ENCODE peak calls at places on chromosomes 12 and 14, in six cellular contexts. Q is epithelial cell of esophagus, S is bronchial epithelial cell, M is left ventricle myocardium inferior, V is neural crest cell, Y is uterus. W is an unnamed sample.
A peak's percentile ranks its signal among the peaks of the same experiment; 100 is the strongest.

GRCh38 chr12:105921872-105922669 is 216.7 kb downstream of the NUAK1 start:
- DNase-seq in Q (peak; percentile 31), S (no peak), M (peak; percentile 52), V (no peak), Y (no peak), W (no peak)

GRCh38 chr14:60867503-60868172 is 113.2 kb downstream of the TRMT5 start:
- DNase-seq in Q (no peak), S (no peak), M (no peak), V (no peak), Y (no peak), W (no peak)

GRCh38 chr14:24674204-24674970 is 40.4 kb upstream of the GZMB start:
- DNase-seq in Q (no peak), S (no peak), M (no peak), V (no peak), Y (no peak), W (no peak)

GRCh38 chr12:80314741-80315140 is 129.3 kb upstream of the PTPRQ start:
- DNase-seq in Q (no peak), S (no peak), M (no peak), V (no peak), Y (no peak), W (no peak)

GRCh38 chr12:94277426-94278000 is 129.1 kb downstream of the PLXNC1 start:
- DNase-seq in Q (no peak), S (no peak), M (no peak), V (no peak), Y (no peak), W (no peak)

GRCh38 chr12:101567918-101568317 is 26.9 kb upstream of the MYBPC1 start:
- DNase-seq in Q (no peak), S (no peak), M (no peak), V (no peak), Y (no peak), W (no peak)

GRCh38 chr12:88339966-88340365 is 197.9 kb downstream of the TMTC3 start:
- DNase-seq in Q (peak; percentile 64), S (peak; percentile 76), M (no peak), V (no peak), Y (no peak), W (no peak)

GRCh38 chr12:112555621-112556233 is 137.0 kb downstream of the PTPN11 start:
- DNase-seq in Q (no peak), S (no peak), M (no peak), V (no peak), Y (no peak), W (no peak)

GRCh38 chr14:91367173-91368171 is 50.1 kb downstream of the CCDC88C start:
- DNase-seq in Q (peak; percentile 85), S (peak; percentile 93), M (no peak), V (no peak), Y (no peak), W (no peak)

GRCh38 chr12:67630373-67631088 is 18.0 kb upstream of the DYRK2 start:
- DNase-seq in Q (no peak), S (no peak), M (no peak), V (no peak), Y (no peak), W (no peak)

GRCh38 chr14:71105177-71105576 is 197.9 kb downstream of the PCNX1 start:
- DNase-seq in Q (no peak), S (no peak), M (no peak), V (no peak), Y (no peak), W (no peak)

GRCh38 chr14:105385698-105386365 is 12.5 kb upstream of the TEX22 start:
- DNase-seq in Q (no peak), S (no peak), M (peak; percentile 21), V (no peak), Y (no peak), W (no peak)

GRCh38 chr12:56193025-56193578 is 3.8 kb upstream of the SMARCC2 start:
- DNase-seq in Q (peak; percentile 87), S (peak; percentile 79), M (no peak), V (peak; percentile 76), Y (peak; percentile 61), W (peak; percentile 56)

GRCh38 chr14:25431211-25432076 is 381.5 kb upstream of the STXBP6 start:
- DNase-seq in Q (peak; percentile 11), S (peak; percentile 1), M (no peak), V (peak; percentile 23), Y (no peak), W (no peak)

GRCh38 chr12:2415568-2415944 is 362.8 kb downstream of the CACNA1C start:
- DNase-seq in Q (no peak), S (no peak), M (no peak), V (no peak), Y (no peak), W (no peak)

GRCh38 chr14:61419201-61419600 is 97.8 kb downstream of the PRKCH start:
- DNase-seq in Q (no peak), S (no peak), M (no peak), V (no peak), Y (no peak), W (no peak)

GRCh38 chr12:116466536-116466935 is 92.6 kb upstream of the MAP1LC3B2 start:
- DNase-seq in Q (peak; percentile 21), S (no peak), M (no peak), V (no peak), Y (no peak), W (no peak)

GRCh38 chr14:79064200-79064599 is 894.0 kb downstream of the NRXN3 start:
- DNase-seq in Q (no peak), S (no peak), M (no peak), V (no peak), Y (no peak), W (no peak)

GRCh38 chr12:6540181-6540877 is 6.0 kb downstream of the GAPDH start:
- DNase-seq in Q (peak; percentile 99), S (peak; percentile 94), M (peak; percentile 91), V (peak; percentile 56), Y (peak; percentile 93), W (peak; percentile 80)

GRCh38 chr14:75805646-75806045 is 144.6 kb downstream of the TTLL5 start:
- DNase-seq in Q (no peak), S (no peak), M (no peak), V (no peak), Y (no peak), W (no peak)

GRCh38 chr12:101667591-101667990 is 29.8 kb upstream of the CHPT1 start:
- DNase-seq in Q (no peak), S (no peak), M (no peak), V (no peak), Y (no peak), W (no peak)

GRCh38 chr12:44876554-44877275 is 600 bp upstream of the NELL2 start:
- DNase-seq in Q (peak; percentile 40), S (no peak), M (no peak), V (peak; percentile 60), Y (no peak), W (peak; percentile 74)
- TF ChIP-seq CTCF in Q (no peak), S (no peak), M (no peak), V (peak; percentile 39), Y (no peak), W (no peak)

DNA sequence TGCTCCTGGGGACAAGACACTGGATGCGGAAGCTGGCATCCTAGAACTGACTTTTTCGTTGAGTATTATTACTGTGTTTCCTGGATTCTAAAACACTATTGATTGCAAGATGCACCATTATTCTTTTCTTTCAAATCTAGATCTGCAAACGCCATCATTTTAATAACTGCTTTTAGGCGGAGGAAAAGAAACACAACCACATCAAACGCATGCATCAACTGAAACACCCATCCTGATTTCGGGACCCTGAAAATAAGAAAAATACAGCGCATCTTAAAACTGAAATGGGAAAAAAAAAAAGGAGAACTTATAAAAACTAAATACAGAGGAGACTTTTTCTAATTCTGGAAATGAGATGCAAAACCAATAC is 103.7 kb upstream of the MAX start:
- DNase-seq in Q (no peak), S (no peak), M (no peak), V (no peak), Y (no peak), W (no peak)
- TF ChIP-seq CTCF in Q (no peak), S (no peak), M (no peak), V (no peak), Y (no peak), W (no peak)

GRCh38 chr14:101519090-101519489 is 42.2 kb upstream of the DIO3 start:
- DNase-seq in Q (no peak), S (no peak), M (no peak), V (no peak), Y (peak; percentile 46), W (no peak)

GRCh38 chr14:101520621-101521305 is 40.5 kb upstream of the DIO3 start:
- DNase-seq in Q (no peak), S (no peak), M (peak; percentile 35), V (no peak), Y (peak; percentile 78), W (no peak)

GRCh38 chr14:101521306-101521935 is 39.9 kb upstream of the DIO3 start:
- DNase-seq in Q (no peak), S (no peak), M (no peak), V (no peak), Y (no peak), W (no peak)

GRCh38 chr14:101516401-101516800 is 44.9 kb upstream of the DIO3 start:
- DNase-seq in Q (no peak), S (no peak), M (no peak), V (no peak), Y (no peak), W (no peak)

DNA sequence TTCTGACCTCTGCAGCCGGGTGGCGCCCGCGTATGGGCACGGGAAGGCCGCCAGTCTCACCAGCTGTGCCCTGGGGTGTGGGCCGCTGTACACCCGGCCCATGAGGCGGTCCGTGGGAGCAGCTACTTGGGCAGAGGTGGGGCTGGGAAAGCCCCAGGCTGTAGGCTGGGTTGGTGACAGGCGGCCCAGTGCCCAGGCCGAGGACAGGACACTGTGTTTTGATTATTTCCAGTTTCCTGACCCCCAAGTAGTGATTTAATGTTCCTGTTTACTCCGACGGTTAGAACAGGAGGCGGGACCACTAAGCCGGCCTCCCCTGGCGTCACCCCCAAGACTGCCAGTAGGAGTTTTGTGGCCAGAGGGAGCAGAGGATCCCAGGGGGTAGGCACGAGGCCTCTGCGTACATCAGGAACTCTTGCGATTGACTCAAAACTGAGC is 42.7 kb upstream of the DIO3 start:
- DNase-seq in Q (no peak), S (no peak), M (no peak), V (no peak), Y (peak; percentile 57), W (no peak)
- TF ChIP-seq CTCF in Q (no peak), S (no peak), M (no peak), V (no peak), Y (no peak), W (no peak)

GRCh38 chr14:22432348-22432976 is 156.6 kb downstream of the DAD1 start:
- DNase-seq in Q (peak; percentile 93), S (peak; percentile 97), M (no peak), V (no peak), Y (peak; percentile 28), W (no peak)

GRCh38 chr14:22434901-22435565 is 154.0 kb downstream of the DAD1 start:
- DNase-seq in Q (no peak), S (no peak), M (no peak), V (no peak), Y (no peak), W (no peak)

GRCh38 chr14:22433059-22433458 is 156.0 kb downstream of the DAD1 start:
- DNase-seq in Q (no peak), S (no peak), M (no peak), V (no peak), Y (no peak), W (no peak)

GRCh38 chr14:22429546-22429945 is 159.5 kb downstream of the DAD1 start:
- DNase-seq in Q (no peak), S (no peak), M (no peak), V (no peak), Y (no peak), W (no peak)

DNA sequence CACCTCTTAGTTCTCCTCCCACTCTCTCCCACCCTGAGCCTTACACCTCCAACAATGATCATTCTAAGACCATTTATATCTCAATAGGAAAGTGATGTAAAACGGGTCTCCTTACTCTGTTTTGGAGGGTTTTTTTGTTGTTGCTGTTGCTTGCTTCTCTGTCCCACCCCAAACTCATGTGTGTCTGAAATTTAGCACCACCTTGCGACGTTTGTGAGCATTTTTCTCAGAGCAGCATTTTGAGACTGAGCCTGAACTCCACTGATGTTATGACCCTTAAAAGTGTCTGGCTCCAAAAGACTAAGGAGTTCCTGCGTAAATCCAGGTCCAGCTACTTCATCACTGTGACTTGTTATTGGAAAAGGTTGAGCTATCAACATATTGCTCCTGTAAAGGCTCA is 155.0 kb downstream of the DAD1 start:
- DNase-seq in Q (no peak), S (no peak), M (no peak), V (no peak), Y (no peak), W (no peak)
- TF ChIP-seq CTCF in Q (no peak), S (no peak), M (no peak), V (peak; percentile 14), Y (no peak), W (no peak)